ENCODE peak calls at places on chromosomes 3 and 15, in nine cellular contexts. S is mesendoderm; B is activated naive CD8-positive, alpha-beta T cell treated with anti-CD3 and anti-CD28 coated beads for 36 hours; K is activated effector memory CD4-positive, alpha-beta T cell treated with Interleukin-2 at 50 U/mL for 16 hours; C is substantia nigra; G is endothelial cell; Q is AG10803; M is NCI-H2081; U is LNCaP clone FGC. D is an unnamed sample.

GRCh38 chr3:40847571-40847992 is 322.8 kb downstream of the ZNF621 start:
- DNase-seq in C (no peak), M (no peak), U (no peak), S (peak), G (peak), Q (peak), K (no peak), B (no peak), D (no peak)

GRCh38 chr3:53642211-53642610 is 147.8 kb downstream of the CACNA1D start:
- DNase-seq in K (no peak), S (no peak), M (no peak), C (no peak), G (no peak), U (no peak), B (no peak), Q (no peak), D (no peak)

GRCh38 chr3:182323126-182323727 is 470.1 kb upstream of the ATP11B start:
- DNase-seq in M (no peak), K (no peak), G (no peak), U (no peak), C (no peak), B (no peak), S (no peak), Q (no peak), D (no peak)

GRCh38 chr15:85504739-85505676 is 124.6 kb downstream of the AKAP13 start:
- DNase-seq in M (peak), U (no peak), C (no peak), B (peak), K (no peak), Q (peak), G (peak), S (peak), D (no peak)

GRCh38 chr3:15315003-15315402 is 17.4 kb downstream of the SH3BP5 start:
- DNase-seq in M (no peak), U (no peak), G (no peak), B (no peak), K (no peak), S (no peak), C (no peak), Q (peak), D (no peak)

GRCh38 chr3:61564405-61565059 is 3.2 kb downstream of the PTPRG start:
- DNase-seq in U (no peak), S (peak), C (no peak), K (no peak), Q (peak), B (peak), M (peak), G (peak), D (peak)

GRCh38 chr3:184773341-184774186 is 38.4 kb upstream of the VPS8 start:
- DNase-seq in S (no peak), Q (peak), U (no peak), B (no peak), M (no peak), G (no peak), K (no peak), C (no peak), D (no peak)

GRCh38 chr3:56620371-56620770 is 62.7 kb downstream of the TASOR start:
- DNase-seq in G (no peak), K (no peak), U (no peak), S (no peak), C (no peak), Q (peak), B (no peak), M (no peak), D (no peak)

GRCh38 chr3:147089286-147089685 is 317.1 kb downstream of the ZIC4 start:
- DNase-seq in K (no peak), Q (peak), G (no peak), U (no peak), S (no peak), C (no peak), B (no peak), M (no peak), D (no peak)

GRCh38 chr3:150050510-150050909 is 79.8 kb upstream of the PFN2 start:
- DNase-seq in B (no peak), G (no peak), S (no peak), U (no peak), M (no peak), K (no peak), C (no peak), Q (no peak), D (no peak)

GRCh38 chr3:13307041-13307440 is 113.1 kb downstream of the NUP210 start:
- DNase-seq in C (no peak), B (no peak), K (no peak), M (no peak), G (no peak), S (no peak), Q (no peak), U (no peak), D (no peak)

GRCh38 chr15:62124176-62124952 is 40.7 kb downstream of the C2CD4B start:
- DNase-seq in M (peak), S (no peak), G (no peak), C (no peak), B (no peak), U (no peak), Q (no peak), K (no peak), D (no peak)

GRCh38 chr3:26353052-26353451 is 269.5 kb upstream of the LRRC3B start:
- DNase-seq in Q (no peak), G (no peak), K (no peak), U (no peak), M (no peak), B (no peak), C (no peak), S (no peak), D (no peak)

GRCh38 chr3:191915717-191916116 is 454.8 kb downstream of the PYDC2 start:
- DNase-seq in K (no peak), G (no peak), S (no peak), Q (no peak), U (no peak), B (no peak), C (no peak), M (no peak), D (no peak)

GRCh38 chr3:42653560-42654330 is at the start of gene ZBTB47:
- DNase-seq in U (no peak), M (no peak), C (no peak), Q (peak), G (peak), K (no peak), B (no peak), S (peak), D (no peak)

GRCh38 chr15:25787381-25787780 is 75.7 kb downstream of the ATP10A start:
- DNase-seq in G (no peak), C (no peak), B (no peak), Q (peak), S (no peak), U (no peak), K (no peak), M (no peak), D (no peak)

GRCh38 chr15:58115692-58116091 is 22.5 kb upstream of the AQP9 start:
- DNase-seq in K (no peak), G (no peak), C (no peak), M (no peak), Q (peak), S (peak), U (peak), B (no peak), D (no peak)

GRCh38 chr3:58874795-58875194 is 175.0 kb downstream of the CFAP20DC start:
- DNase-seq in K (no peak), C (no peak), B (peak), Q (peak), S (no peak), U (no peak), M (no peak), G (no peak), D (peak)

GRCh38 chr3:14154242-14154641 is 24.2 kb downstream of the XPC start:
- DNase-seq in C (no peak), S (no peak), M (no peak), K (no peak), Q (no peak), B (no peak), G (no peak), U (no peak), D (no peak)

GRCh38 chr3:63450023-63450422 is 171.9 kb downstream of the SYNPR start:
- DNase-seq in U (no peak), Q (peak), K (no peak), C (no peak), S (peak), G (no peak), M (no peak), B (no peak), D (no peak)

GRCh38 chr3:176521531-176522175 is 675.6 kb downstream of the TBL1XR1 start:
- DNase-seq in S (peak), Q (peak), M (no peak), G (no peak), K (no peak), C (no peak), U (no peak), B (no peak), D (no peak)